ENCODE peak calls at places on chromosomes 7 and 10, in ten cellular contexts. W is CD8-positive, alpha-beta T cell; X is activated naive CD4-positive, alpha-beta T cell treated with anti-CD3 and anti-CD28 coated beads for 36 hours; B is CD8-positive, alpha-beta memory T cell; N is SIG-M5; A is HT1080; C is activated CD4-positive, alpha-beta T cell treated with anti-CD3 and anti-CD28 coated beads for 48 hours; G is EL; S is amygdala; K is fibroblast of lung. P is an unnamed sample.

GRCh38 chr7:115300228-115300870 is 378.5 kb downstream of the MDFIC start:
- DNase-seq in N (no peak), K (peak; percentile 21), C (no peak), S (no peak), A (no peak), G (peak; percentile 47), W (no peak), B (no peak), X (no peak), P (no peak)

GRCh38 chr7:151556592-151556991 is 36.9 kb upstream of the RHEB start:
- DNase-seq in W (no peak), G (no peak), B (no peak), C (no peak), S (no peak), X (no peak), N (no peak), K (no peak), A (no peak), P (no peak)

GRCh38 chr7:46972205-46972604 is 609.7 kb downstream of the TNS3 start:
- DNase-seq in B (no peak), X (no peak), N (no peak), K (peak; percentile 72), S (no peak), W (no peak), C (no peak), A (peak; percentile 82), G (peak; percentile 81), P (no peak)

GRCh38 chr7:13850185-13850752 is 139.2 kb downstream of the ETV1 start:
- DNase-seq in W (peak; percentile 38), C (peak; percentile 36), G (peak; percentile 94), A (peak; percentile 99), S (no peak), X (peak; percentile 43), N (peak; percentile 91), K (peak; percentile 97), B (peak; percentile 44), P (no peak)

GRCh38 chr10:69959911-69960310 is 92.7 kb upstream of the MACROH2A2 start:
- DNase-seq in K (no peak), G (no peak), W (no peak), A (no peak), S (no peak), N (peak; percentile 53), B (no peak), C (no peak), X (no peak), P (no peak)

GRCh38 chr7:19899517-19899916 is 126.1 kb upstream of the TMEM196 start:
- DNase-seq in X (no peak), A (no peak), S (no peak), W (no peak), C (no peak), K (peak; percentile 88), G (peak; percentile 18), B (no peak), N (no peak), P (no peak)

GRCh38 chr7:64774204-64774842 is 19.9 kb upstream of the ZNF138 start:
- DNase-seq in C (no peak), X (no peak), N (peak; percentile 5), G (no peak), K (no peak), S (no peak), A (no peak), B (no peak), W (no peak), P (no peak)

GRCh38 chr10:7562026-7562425 is 104.7 kb downstream of the ITIH5 start:
- DNase-seq in C (no peak), G (no peak), A (no peak), K (no peak), X (no peak), W (no peak), N (no peak), S (no peak), B (no peak), P (no peak)

GRCh38 chr10:114310346-114310745 is 71.3 kb downstream of the VWA2 start:
- DNase-seq in X (no peak), S (no peak), B (no peak), N (no peak), A (no peak), G (peak; percentile 21), C (no peak), W (no peak), K (no peak), P (no peak)

GRCh38 chr7:29917583-29917982 is 72.0 kb downstream of the SCRN1 start:
- DNase-seq in X (no peak), C (no peak), N (no peak), G (no peak), K (no peak), A (no peak), W (no peak), S (no peak), B (no peak), P (no peak)

GRCh38 chr10:124599588-124600050 is 138.0 kb downstream of the LHPP start:
- DNase-seq in X (no peak), A (no peak), S (no peak), G (no peak), K (no peak), C (no peak), W (no peak), B (no peak), N (no peak), P (no peak)

GRCh38 chr7:12110425-12110824 is 100.7 kb upstream of the TMEM106B start:
- DNase-seq in C (no peak), W (no peak), X (no peak), G (no peak), S (no peak), K (no peak), B (no peak), A (no peak), N (no peak), P (no peak)

GRCh38 chr7:45052011-45052410 is 36.8 kb downstream of the NACAD start:
- DNase-seq in B (no peak), N (no peak), K (no peak), A (no peak), C (no peak), G (no peak), X (no peak), W (no peak), S (no peak), P (no peak)

GRCh38 chr7:44286618-44287487 is 38.5 kb downstream of the CAMK2B start:
- DNase-seq in K (no peak), B (no peak), C (peak; percentile 1), S (no peak), G (no peak), A (no peak), W (peak; percentile 2), N (no peak), X (peak; percentile 2), P (no peak)

GRCh38 chr7:150367677-150368097 is 935 bp upstream of the REPIN1 start:
- DNase-seq in K (no peak), B (no peak), N (no peak), G (no peak), S (no peak), A (no peak), X (no peak), W (no peak), C (no peak), P (no peak)

GRCh38 chr7:149621776-149622175 is 124.2 kb upstream of the ZNF746 start:
- DNase-seq in N (no peak), B (peak; percentile 7), A (no peak), S (no peak), K (no peak), W (peak; percentile 17), X (peak; percentile 46), G (no peak), C (peak; percentile 66), P (no peak)

GRCh38 chr7:123022576-123022975 is 27.1 kb upstream of the TAS2R16 start:
- DNase-seq in N (no peak), X (no peak), B (no peak), A (peak; percentile 54), W (no peak), S (no peak), C (no peak), G (no peak), K (no peak), P (no peak)

GRCh38 chr10:13820591-13821377 is 234.0 kb downstream of the PRPF18 start:
- DNase-seq in B (no peak), X (no peak), S (no peak), W (no peak), C (no peak), N (no peak), G (no peak), K (no peak), A (no peak), P (no peak)

GRCh38 chr10:4067552-4068254 is 282.7 kb upstream of the KLF6 start:
- DNase-seq in G (peak; percentile 43), A (peak; percentile 20), X (peak; percentile 25), B (no peak), K (no peak), N (no peak), C (peak; percentile 42), W (no peak), S (no peak), P (no peak)

GRCh38 chr7:39741942-39742623 is 118.7 kb downstream of the RALA start:
- DNase-seq in G (no peak), K (peak; percentile 58), A (peak; percentile 43), W (peak; percentile 56), C (peak; percentile 76), S (no peak), N (no peak), B (peak; percentile 28), X (peak; percentile 79), P (no peak)

GRCh38 chr10:112519129-112519761 is 72.2 kb downstream of the VTI1A start:
- DNase-seq in K (no peak), X (peak; percentile 41), B (no peak), A (no peak), G (no peak), N (no peak), C (peak; percentile 24), S (no peak), W (no peak), P (no peak)

GRCh38 chr10:104076743-104077160 is 8.9 kb downstream of the COL17A1 start:
- DNase-seq in K (peak; percentile 53), W (no peak), X (no peak), A (no peak), S (peak; percentile 8), G (peak; percentile 8), B (no peak), C (no peak), N (no peak), P (no peak)

GRCh38 chr7:43591551-43592180 is 8.8 kb downstream of the STK17A start:
- DNase-seq in K (no peak), N (no peak), W (no peak), B (no peak), S (no peak), G (peak; percentile 53), X (peak; percentile 18), A (peak; percentile 52), C (peak; percentile 24), P (peak; percentile 31)